ENCODE peak calls at places on chromosomes 5 and 9, in ten cellular contexts. One of them, this sample, is unnamed.
A peak's percentile ranks its signal among the peaks of the same experiment; 100 is the strongest.

GRCh38 chr9:132006657-132007370 is 72.9 kb downstream of the MED27 start:
- DNase-seq in K562: no peak
- DNase-seq in transverse colon: no peak
- DNase-seq in A549: no peak
- DNase-seq in tibial nerve: no peak
- DNase-seq in suprapubic skin: no peak
- DNase-seq in SK-N-SH: no peak
- DNase-seq in ovary: no peak
- DNase-seq in HepG2: no peak
- DNase-seq in upper lobe of left lung: no peak
- DNase-seq in this sample: no peak

GRCh38 chr5:56791396-56791795 is 24.0 kb upstream of the MAP3K1 start:
- DNase-seq in ovary: no peak
- DNase-seq in SK-N-SH: no peak
- DNase-seq in K562: no peak
- DNase-seq in tibial nerve: no peak
- DNase-seq in suprapubic skin: no peak
- DNase-seq in A549: no peak
- DNase-seq in HepG2: no peak
- DNase-seq in transverse colon: no peak
- DNase-seq in upper lobe of left lung: no peak
- DNase-seq in this sample: no peak

GRCh38 chr5:98774192-98775046 is 956 bp downstream of the RGMB start:
- DNase-seq in suprapubic skin: peak; percentile 76
- DNase-seq in ovary: peak; percentile 72
- DNase-seq in A549: peak; percentile 63
- DNase-seq in SK-N-SH: peak; percentile 70
- DNase-seq in K562: no peak
- DNase-seq in transverse colon: peak; percentile 73
- DNase-seq in upper lobe of left lung: peak; percentile 94
- DNase-seq in HepG2: peak; percentile 61
- DNase-seq in tibial nerve: no peak
- DNase-seq in this sample: peak; percentile 72

GRCh38 chr9:15606667-15607472 is 54.0 kb downstream of the CCDC171 start:
- DNase-seq in SK-N-SH: peak; percentile 37
- DNase-seq in suprapubic skin: no peak
- DNase-seq in A549: peak; percentile 34
- DNase-seq in tibial nerve: no peak
- DNase-seq in upper lobe of left lung: no peak
- DNase-seq in K562: peak; percentile 10
- DNase-seq in ovary: no peak
- DNase-seq in transverse colon: no peak
- DNase-seq in HepG2: peak; percentile 29
- DNase-seq in this sample: no peak

GRCh38 chr9:108094676-108094993 is 605.1 kb upstream of the KLF4 start:
- DNase-seq in HepG2: no peak
- DNase-seq in upper lobe of left lung: no peak
- DNase-seq in suprapubic skin: no peak
- DNase-seq in ovary: no peak
- DNase-seq in K562: no peak
- DNase-seq in SK-N-SH: no peak
- DNase-seq in A549: no peak
- DNase-seq in transverse colon: no peak
- DNase-seq in tibial nerve: no peak
- DNase-seq in this sample: no peak

GRCh38 chr5:160260006-160260775 is 30.9 kb downstream of the FABP6 start:
- DNase-seq in transverse colon: no peak
- DNase-seq in A549: no peak
- DNase-seq in tibial nerve: no peak
- DNase-seq in HepG2: no peak
- DNase-seq in SK-N-SH: no peak
- DNase-seq in K562: no peak
- DNase-seq in suprapubic skin: no peak
- DNase-seq in ovary: no peak
- DNase-seq in upper lobe of left lung: no peak
- DNase-seq in this sample: no peak

GRCh38 chr5:128613757-128614156 is 75.7 kb upstream of the FBN2 start:
- DNase-seq in tibial nerve: no peak
- DNase-seq in transverse colon: no peak
- DNase-seq in upper lobe of left lung: no peak
- DNase-seq in ovary: no peak
- DNase-seq in A549: no peak
- DNase-seq in suprapubic skin: no peak
- DNase-seq in HepG2: no peak
- DNase-seq in K562: no peak
- DNase-seq in SK-N-SH: no peak
- DNase-seq in this sample: no peak

GRCh38 chr5:173454764-173455598 is 126.8 kb upstream of the STC2 start:
- DNase-seq in ovary: no peak
- DNase-seq in upper lobe of left lung: no peak
- DNase-seq in HepG2: peak; percentile 62
- DNase-seq in suprapubic skin: peak; percentile 76
- DNase-seq in tibial nerve: no peak
- DNase-seq in SK-N-SH: no peak
- DNase-seq in K562: peak; percentile 60
- DNase-seq in transverse colon: peak; percentile 12
- DNase-seq in A549: peak; percentile 93
- DNase-seq in this sample: no peak

GRCh38 chr9:77915744-77916143 is 115.9 kb downstream of the GNAQ start:
- DNase-seq in upper lobe of left lung: no peak
- DNase-seq in SK-N-SH: no peak
- DNase-seq in suprapubic skin: no peak
- DNase-seq in ovary: no peak
- DNase-seq in A549: no peak
- DNase-seq in tibial nerve: no peak
- DNase-seq in HepG2: no peak
- DNase-seq in transverse colon: no peak
- DNase-seq in K562: no peak
- DNase-seq in this sample: no peak

GRCh38 chr5:10757043-10757442 is 4.0 kb downstream of the DAP start:
- DNase-seq in ovary: no peak
- DNase-seq in upper lobe of left lung: no peak
- DNase-seq in HepG2: no peak
- DNase-seq in K562: no peak
- DNase-seq in tibial nerve: no peak
- DNase-seq in SK-N-SH: no peak
- DNase-seq in transverse colon: no peak
- DNase-seq in suprapubic skin: no peak
- DNase-seq in A549: no peak
- DNase-seq in this sample: no peak

GRCh38 chr5:35198681-35199080 is 31.6 kb downstream of the PRLR start:
- DNase-seq in ovary: no peak
- DNase-seq in K562: no peak
- DNase-seq in SK-N-SH: no peak
- DNase-seq in tibial nerve: no peak
- DNase-seq in suprapubic skin: no peak
- DNase-seq in A549: no peak
- DNase-seq in upper lobe of left lung: no peak
- DNase-seq in transverse colon: no peak
- DNase-seq in HepG2: no peak
- DNase-seq in this sample: no peak

GRCh38 chr9:136794281-136795026 is 1.7 kb upstream of the CCDC183 start:
- DNase-seq in SK-N-SH: no peak
- DNase-seq in suprapubic skin: no peak
- DNase-seq in transverse colon: no peak
- DNase-seq in tibial nerve: no peak
- DNase-seq in HepG2: no peak
- DNase-seq in A549: no peak
- DNase-seq in K562: no peak
- DNase-seq in upper lobe of left lung: no peak
- DNase-seq in ovary: peak; percentile 36
- DNase-seq in this sample: no peak

GRCh38 chr9:14500705-14501104 is 186.8 kb upstream of the NFIB start:
- DNase-seq in upper lobe of left lung: no peak
- DNase-seq in A549: no peak
- DNase-seq in tibial nerve: no peak
- DNase-seq in K562: no peak
- DNase-seq in transverse colon: no peak
- DNase-seq in ovary: no peak
- DNase-seq in SK-N-SH: no peak
- DNase-seq in HepG2: no peak
- DNase-seq in suprapubic skin: no peak
- DNase-seq in this sample: no peak

GRCh38 chr5:98568336-98568735 is 205.1 kb upstream of the RGMB start:
- DNase-seq in HepG2: no peak
- DNase-seq in tibial nerve: no peak
- DNase-seq in A549: no peak
- DNase-seq in transverse colon: no peak
- DNase-seq in ovary: no peak
- DNase-seq in K562: no peak
- DNase-seq in suprapubic skin: no peak
- DNase-seq in SK-N-SH: no peak
- DNase-seq in upper lobe of left lung: no peak
- DNase-seq in this sample: no peak

GRCh38 chr5:177982072-177982727 is 13.8 kb downstream of the PROP1 start:
- DNase-seq in HepG2: peak; percentile 7
- DNase-seq in A549: peak; percentile 51
- DNase-seq in tibial nerve: no peak
- DNase-seq in SK-N-SH: peak; percentile 51
- DNase-seq in upper lobe of left lung: peak; percentile 82
- DNase-seq in suprapubic skin: no peak
- DNase-seq in K562: no peak
- DNase-seq in ovary: no peak
- DNase-seq in transverse colon: no peak
- DNase-seq in this sample: peak; percentile 50

GRCh38 chr5:40266952-40267351 is 412.8 kb upstream of the PTGER4 start:
- DNase-seq in tibial nerve: no peak
- DNase-seq in suprapubic skin: no peak
- DNase-seq in SK-N-SH: no peak
- DNase-seq in A549: no peak
- DNase-seq in upper lobe of left lung: no peak
- DNase-seq in ovary: no peak
- DNase-seq in HepG2: no peak
- DNase-seq in K562: no peak
- DNase-seq in transverse colon: no peak
- DNase-seq in this sample: no peak

GRCh38 chr5:101717729-101718128 is 578.4 kb downstream of the SLCO4C1 start:
- DNase-seq in upper lobe of left lung: no peak
- DNase-seq in tibial nerve: no peak
- DNase-seq in K562: no peak
- DNase-seq in transverse colon: no peak
- DNase-seq in HepG2: no peak
- DNase-seq in SK-N-SH: no peak
- DNase-seq in A549: no peak
- DNase-seq in suprapubic skin: no peak
- DNase-seq in ovary: no peak
- DNase-seq in this sample: no peak

GRCh38 chr9:80026121-80026520 is 454.4 kb downstream of the TLE4 start:
- DNase-seq in K562: no peak
- DNase-seq in transverse colon: no peak
- DNase-seq in suprapubic skin: no peak
- DNase-seq in SK-N-SH: no peak
- DNase-seq in A549: no peak
- DNase-seq in HepG2: no peak
- DNase-seq in upper lobe of left lung: no peak
- DNase-seq in ovary: no peak
- DNase-seq in tibial nerve: no peak
- DNase-seq in this sample: no peak

DNA sequence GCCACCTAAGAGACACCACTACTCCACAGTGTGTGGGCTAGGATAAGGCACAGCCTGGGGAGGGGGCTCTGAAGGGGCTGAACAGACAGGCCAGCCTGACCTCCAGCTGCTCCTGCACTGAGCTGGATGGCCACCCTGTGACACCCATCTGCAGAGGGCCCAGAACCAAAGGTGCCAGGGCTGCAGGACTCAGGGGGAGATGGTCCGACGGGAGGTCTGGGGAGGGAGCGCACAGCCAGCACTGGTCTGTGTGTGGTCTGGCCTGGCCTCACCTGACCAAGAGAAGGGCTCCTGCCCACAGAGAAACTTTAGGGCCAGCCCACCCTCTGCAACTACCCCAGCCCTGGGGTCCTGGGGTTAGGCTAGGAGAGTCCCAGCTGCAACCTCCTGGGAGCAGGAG is 789 bp downstream of the LTC4S start:
- DNase-seq in transverse colon: no peak
- DNase-seq in SK-N-SH: no peak
- DNase-seq in K562: no peak
- DNase-seq in suprapubic skin: peak; percentile 66
- DNase-seq in A549: no peak
- DNase-seq in HepG2: no peak
- DNase-seq in ovary: peak; percentile 42
- DNase-seq in upper lobe of left lung: no peak
- DNase-seq in tibial nerve: no peak
- DNase-seq in this sample: no peak
- TF ChIP-seq EP300 in transverse colon: no peak
- TF ChIP-seq EP300 in SK-N-SH: no peak
- TF ChIP-seq EP300 in K562: no peak
- TF ChIP-seq EP300 in suprapubic skin: no peak
- TF ChIP-seq EP300 in A549: no peak
- TF ChIP-seq EP300 in HepG2: no peak
- TF ChIP-seq EP300 in ovary: no peak
- TF ChIP-seq EP300 in upper lobe of left lung: no peak
- TF ChIP-seq EP300 in tibial nerve: no peak
- TF ChIP-seq EP300 in this sample: no peak

DNA sequence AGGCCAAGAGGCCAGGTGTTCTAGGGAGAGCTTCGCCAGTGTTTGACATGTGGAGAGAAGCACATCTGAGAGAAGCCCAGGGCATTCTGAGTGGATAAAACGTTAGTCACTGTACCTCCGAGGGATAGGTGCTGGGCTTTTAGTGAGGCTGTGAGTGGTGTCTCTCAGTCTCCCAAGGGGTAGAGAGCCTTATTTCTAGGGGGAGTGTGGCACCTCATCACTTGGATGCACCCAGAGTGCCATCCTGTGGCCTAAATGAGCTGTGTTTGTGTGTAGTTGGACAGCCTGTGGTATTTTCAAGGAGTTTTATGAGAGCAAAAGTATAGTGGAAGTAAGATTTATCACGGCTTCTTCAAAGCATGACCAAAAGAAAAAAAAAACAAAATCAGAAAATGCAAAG is 1046.9 kb upstream of the WWC1 start:
- DNase-seq in A549: no peak
- DNase-seq in HepG2: no peak
- DNase-seq in SK-N-SH: peak; percentile 22
- DNase-seq in tibial nerve: no peak
- DNase-seq in K562: no peak
- DNase-seq in upper lobe of left lung: no peak
- DNase-seq in transverse colon: no peak
- DNase-seq in ovary: no peak
- DNase-seq in suprapubic skin: no peak
- DNase-seq in this sample: no peak
- TF ChIP-seq CTCF in A549: no peak
- TF ChIP-seq CTCF in HepG2: no peak
- TF ChIP-seq CTCF in SK-N-SH: peak; percentile 59
- TF ChIP-seq CTCF in tibial nerve: no peak
- TF ChIP-seq CTCF in K562: no peak
- TF ChIP-seq CTCF in upper lobe of left lung: no peak
- TF ChIP-seq CTCF in transverse colon: no peak
- TF ChIP-seq CTCF in ovary: no peak
- TF ChIP-seq CTCF in suprapubic skin: no peak
- TF ChIP-seq CTCF in this sample: no peak

GRCh38 chr9:109441296-109441695 is 56.8 kb downstream of the PTPN3 start:
- DNase-seq in ovary: no peak
- DNase-seq in SK-N-SH: peak; percentile 26
- DNase-seq in transverse colon: no peak
- DNase-seq in upper lobe of left lung: no peak
- DNase-seq in tibial nerve: no peak
- DNase-seq in suprapubic skin: no peak
- DNase-seq in K562: no peak
- DNase-seq in HepG2: peak; percentile 15
- DNase-seq in A549: peak; percentile 29
- DNase-seq in this sample: no peak
- TF ChIP-seq EP300 in ovary: no peak
- TF ChIP-seq EP300 in SK-N-SH: no peak
- TF ChIP-seq EP300 in transverse colon: no peak
- TF ChIP-seq EP300 in upper lobe of left lung: no peak
- TF ChIP-seq EP300 in tibial nerve: no peak
- TF ChIP-seq EP300 in suprapubic skin: no peak
- TF ChIP-seq EP300 in K562: no peak
- TF ChIP-seq EP300 in HepG2: no peak
- TF ChIP-seq EP300 in A549: no peak
- TF ChIP-seq EP300 in this sample: no peak

GRCh38 chr9:134663753-134664415 is 22.3 kb downstream of the COL5A1 start:
- DNase-seq in upper lobe of left lung: no peak
- DNase-seq in transverse colon: no peak
- DNase-seq in tibial nerve: no peak
- DNase-seq in ovary: peak; percentile 33
- DNase-seq in A549: no peak
- DNase-seq in SK-N-SH: no peak
- DNase-seq in suprapubic skin: no peak
- DNase-seq in K562: no peak
- DNase-seq in HepG2: no peak
- DNase-seq in this sample: no peak
- TF ChIP-seq CTCF in upper lobe of left lung: no peak
- TF ChIP-seq CTCF in transverse colon: no peak
- TF ChIP-seq CTCF in tibial nerve: no peak
- TF ChIP-seq CTCF in ovary: no peak
- TF ChIP-seq CTCF in A549: peak; percentile 13
- TF ChIP-seq CTCF in SK-N-SH: peak; percentile 55
- TF ChIP-seq CTCF in suprapubic skin: no peak
- TF ChIP-seq CTCF in K562: no peak
- TF ChIP-seq CTCF in HepG2: no peak
- TF ChIP-seq CTCF in this sample: no peak